ENCODE peak calls at places on chromosomes 16 and 17, in seven cellular contexts. V is activated T-cell treated with anti-CD3 and anti-CD28 coated beads for 1 hour; H is RCC 7860; S is M059J; I is CD4-positive, alpha-beta memory T cell; P is GM04504; N is lung microvascular endothelial cell. X is an unnamed sample.

GRCh38 chr17:81641825-81642489 is 5.0 kb downstream of the TSPAN10 start:
- DNase-seq in S (peak; percentile 77), P (peak; percentile 40), N (no peak), H (peak; percentile 77), I (no peak), V (no peak), X (peak; percentile 30)

GRCh38 chr17:57438031-57438731 is 181.9 kb downstream of the MSI2 start:
- DNase-seq in H (no peak), P (no peak), S (no peak), I (no peak), V (no peak), N (no peak), X (no peak)

GRCh38 chr16:48612621-48613020 is 2.6 kb upstream of the N4BP1 start:
- DNase-seq in S (no peak), P (no peak), H (no peak), I (no peak), N (no peak), V (no peak), X (no peak)

GRCh38 chr17:58120195-58120822 is 27.9 kb upstream of the OR4D1 start:
- DNase-seq in P (peak; percentile 25), V (peak; percentile 22), S (peak; percentile 57), H (no peak), I (peak; percentile 59), N (peak; percentile 75), X (peak; percentile 17)

GRCh38 chr16:51418258-51418657 is 267.2 kb upstream of the SALL1 start:
- DNase-seq in P (no peak), N (no peak), H (no peak), V (no peak), S (no peak), I (no peak), X (no peak)

GRCh38 chr16:70694088-70694487 is 8.2 kb upstream of the MTSS2 start:
- DNase-seq in P (peak; percentile 83), V (no peak), H (peak; percentile 96), S (peak; percentile 98), I (no peak), N (no peak), X (no peak)

GRCh38 chr16:83878838-83879237 is 20.1 kb upstream of the MLYCD start:
- DNase-seq in S (peak; percentile 67), P (no peak), V (no peak), I (no peak), H (peak; percentile 38), N (peak; percentile 69), X (peak; percentile 33)

GRCh38 chr17:34542700-34543336 is 36.6 kb upstream of the TMEM132E start:
- DNase-seq in I (peak; percentile 48), S (peak; percentile 3), P (peak; percentile 4), H (peak; percentile 14), V (peak; percentile 48), N (peak; percentile 48), X (no peak)

GRCh38 chr17:61400786-61401279 is 1.2 kb downstream of the TBX2 start:
- DNase-seq in S (peak; percentile 50), P (no peak), I (no peak), N (no peak), H (no peak), V (no peak), X (no peak)

GRCh38 chr17:49063652-49064051 is 66.5 kb downstream of the IGF2BP1 start:
- DNase-seq in I (no peak), V (no peak), H (no peak), N (peak; percentile 66), P (no peak), S (peak; percentile 18), X (peak; percentile 16)

GRCh38 chr16:67594956-67595355 is 32.6 kb downstream of the CTCF start:
- DNase-seq in S (peak; percentile 58), P (peak; percentile 10), I (no peak), H (no peak), N (no peak), V (no peak), X (no peak)

X was measured in stromal cell of bone marrow.